ENCODE peak calls at places on chromosomes 16 and 17, in four cellular contexts. G is pancreas, V is small intestine, X is right lobe of liver. M is an unnamed sample.
A peak's percentile ranks its signal among the peaks of the same experiment; 100 is the strongest.

GRCh38 chr16:27430923-27431484 is 29.0 kb downstream of the IL21R start:
- DNase-seq in X (no peak), G (no peak), V (no peak), M (no peak)

GRCh38 chr17:68840073-68840472 is 115.1 kb downstream of the ABCA8 start:
- DNase-seq in X (peak; percentile 72), V (no peak), G (no peak), M (no peak)

GRCh38 chr16:66154801-66155200 is 211.7 kb upstream of the CDH5 start:
- DNase-seq in G (no peak), V (no peak), X (no peak), M (no peak)

GRCh38 chr17:66548158-66548557 is 245.7 kb downstream of the PRKCA start:
- DNase-seq in X (no peak), G (no peak), V (peak; percentile 48), M (no peak)

GRCh38 chr16:67548265-67549126 is 13.8 kb upstream of the CTCF start:
- DNase-seq in G (no peak), X (no peak), V (no peak), M (peak; percentile 74)

GRCh38 chr17:32725697-32726096 is 151.2 kb downstream of the MYO1D start:
- DNase-seq in G (no peak), V (no peak), X (no peak), M (no peak)

GRCh38 chr17:40033339-40033738 is 18.1 kb downstream of the CSF3 start:
- DNase-seq in G (no peak), X (no peak), V (no peak), M (no peak)

GRCh38 chr16:56189990-56190902 is 1.0 kb upstream of the GNAO1 start:
- DNase-seq in G (peak; percentile 69), V (no peak), X (peak; percentile 37), M (no peak)

GRCh38 chr16:882256-882655 is 81.7 kb upstream of the GNG13 start:
- DNase-seq in G (peak; percentile 20), X (no peak), V (no peak), M (no peak)

GRCh38 chr17:55444471-55445441 is 23.1 kb upstream of the MMD start:
- DNase-seq in G (no peak), X (no peak), V (no peak), M (no peak)

GRCh38 chr17:61205406-61205805 is 194.2 kb upstream of the TBX2 start:
- DNase-seq in X (no peak), G (no peak), V (no peak), M (no peak)

GRCh38 chr17:27538156-27538955 is 82.1 kb downstream of the KSR1 start:
- DNase-seq in G (no peak), X (no peak), V (no peak), M (no peak)

GRCh38 chr17:56595831-56596740 is 2.6 kb downstream of the NOG start:
- DNase-seq in G (no peak), V (peak; percentile 12), X (peak; percentile 27), M (no peak)

GRCh38 chr17:64357191-64357981 is 33.3 kb downstream of the PECAM1 start:
- DNase-seq in X (no peak), V (no peak), G (no peak), M (no peak)

GRCh38 chr17:356671-357434 is 4.2 kb upstream of the RPH3AL start:
- DNase-seq in G (no peak), V (no peak), X (no peak), M (no peak)

GRCh38 chr16:19691161-19691850 is 26.7 kb downstream of the KNOP1 start:
- DNase-seq in G (no peak), X (no peak), V (no peak), M (no peak)

GRCh38 chr16:4114257-4115208 is 1.7 kb downstream of the ADCY9 start:
- DNase-seq in X (no peak), G (peak; percentile 76), V (no peak), M (no peak)
- H3K4me3 ChIP-seq in X (peak overlapping the region; percentile 67), G (peak overlapping the region; percentile 63), V (no peak overlapping the region), M (no peak overlapping the region)

DNA sequence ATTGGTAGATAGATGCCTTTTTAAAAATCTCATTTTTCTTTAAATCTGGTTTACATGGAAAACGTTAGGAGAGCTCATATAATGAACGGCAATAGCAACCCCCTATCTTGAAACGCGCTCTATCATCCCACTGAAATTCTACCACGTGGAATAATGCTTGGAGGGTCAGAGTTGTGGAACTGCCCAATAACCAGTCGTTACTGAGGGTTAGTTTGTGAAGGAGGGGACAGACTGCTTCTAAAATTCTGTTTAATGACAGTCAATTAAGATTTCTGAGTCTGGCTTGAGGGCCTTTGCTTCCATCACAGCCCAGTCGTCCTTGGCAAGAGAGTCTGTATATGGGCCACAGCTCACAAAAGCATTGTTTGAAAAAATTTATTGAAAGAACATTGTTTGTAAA is 482 bp downstream of the IRF8 start:
- DNase-seq in X (no peak), G (no peak), V (no peak), M (peak; percentile 51)
- H3K4me3 ChIP-seq in X (peak overlapping the region; percentile 78), G (peak overlapping the region; percentile 24), V (peak overlapping the region; percentile 73), M (peak overlapping the region; percentile 81)

GRCh38 chr17:81423698-81424071 is 28.4 kb downstream of the BAHCC1 start:
- DNase-seq in X (no peak), G (no peak), V (no peak), M (no peak)
- H3K4me3 ChIP-seq in X (no peak overlapping the region), G (no peak overlapping the region), V (no peak overlapping the region), M (no peak overlapping the region)

GRCh38 chr16:84603115-84603816 is 14.6 kb downstream of the COTL1 start:
- DNase-seq in V (peak; percentile 20), G (no peak), X (peak; percentile 79), M (no peak)
- H3K4me3 ChIP-seq in V (no peak overlapping the region), G (no peak overlapping the region), X (no peak overlapping the region), M (peak overlapping the region; percentile 26)

M was measured in Karpas-422.